ENCODE peak calls at places on chromosomes 5 and 9, in four cellular contexts. B, A, U and V are unnamed samples. For H3K4me1 and H3K79me2, the result is how much of the 10 kb centered on the place peaks cover.

GRCh38 chr5:80082731-80083114 is 47.6 kb downstream of the THBS4 start:
- DNase-seq in B (peak), A (peak), U (peak), V (peak)

GRCh38 chr5:78974011-78974410 is 11.1 kb downstream of the ARSB start:
- DNase-seq in B (no peak), A (no peak), U (no peak), V (no peak)

GRCh38 chr5:61840354-61840753 is 465.7 kb upstream of the KIF2A start:
- DNase-seq in B (peak), A (no peak), U (no peak), V (no peak)

GRCh38 chr9:34524349-34524748 is 1.6 kb upstream of the ENHO start:
- DNase-seq in B (no peak), A (no peak), U (no peak), V (no peak)

GRCh38 chr9:68457803-68458202 is 82.9 kb downstream of the TMEM252 start:
- DNase-seq in B (peak), A (no peak), U (no peak), V (no peak)

GRCh38 chr5:90909091-90909503 is 350.5 kb downstream of the ADGRV1 start:
- DNase-seq in B (no peak), A (no peak), U (no peak), V (no peak)

GRCh38 chr5:28408186-28408585 is 1369.8 kb upstream of the CDH9 start:
- DNase-seq in B (peak), A (no peak), U (peak), V (no peak)

GRCh38 chr9:113160571-113160970 is 9.8 kb downstream of the SLC31A2 start:
- DNase-seq in B (peak), A (peak), U (no peak), V (peak)

GRCh38 chr9:16053131-16053530 is 500.3 kb downstream of the CCDC171 start:
- DNase-seq in B (no peak), A (no peak), U (no peak), V (no peak)

GRCh38 chr9:97853056-97853843 is at the start of gene FOXE1:
- DNase-seq in B (no peak), A (peak), U (no peak), V (no peak)

GRCh38 chr9:131651160-131651559 is 88.7 kb downstream of the RAPGEF1 start:
- DNase-seq in B (no peak), A (no peak), U (no peak), V (no peak)

GRCh38 chr5:145495741-145496140 is 339.4 kb downstream of the PRELID2 start:
- DNase-seq in B (peak), A (no peak), U (no peak), V (no peak)

GRCh38 chr9:113219186-113219936 is 1.7 kb downstream of the FKBP15 start:
- DNase-seq in B (no peak), A (no peak), U (no peak), V (no peak)

GRCh38 chr9:34145165-34145564 is 18.7 kb upstream of the DCAF12 start:
- DNase-seq in B (peak), A (no peak), U (no peak), V (no peak)

GRCh38 chr9:123093141-123093540 is 59.7 kb downstream of the GPR21 start:
- DNase-seq in B (no peak), A (no peak), U (no peak), V (no peak)

GRCh38 chr5:39947657-39948056 is 522.9 kb upstream of the DAB2 start:
- DNase-seq in B (no peak), A (no peak), U (no peak), V (no peak)

GRCh38 chr5:128536229-128536860 is 1.7 kb downstream of the FBN2 start:
- DNase-seq in B (peak), A (peak), U (no peak), V (peak)

GRCh38 chr9:38746303-38746702 is 26.4 kb upstream of the FAM240B start:
- DNase-seq in B (no peak), A (no peak), U (no peak), V (no peak)

GRCh38 chr9:19488721-19489120 is 79.9 kb downstream of the ACER2 start:
- DNase-seq in B (no peak), A (no peak), U (peak), V (no peak)

GRCh38 chr5:91133183-91133582 is 249.9 kb downstream of the ARRDC3 start:
- DNase-seq in B (no peak), A (no peak), U (no peak), V (no peak)

GRCh38 chr5:92599217-92599810 is 981.7 kb downstream of the NR2F1-AS1 start:
- DNase-seq in B (no peak), A (no peak), U (no peak), V (no peak)

GRCh38 chr5:54774281-54775171 is 210.9 kb downstream of the ESM1 start:
- DNase-seq in B (peak), A (no peak), U (no peak), V (no peak)

GRCh38 chr5:119016125-119016774 is 27.9 kb upstream of the DTWD2 start:
- DNase-seq in B (no peak), A (no peak), U (no peak), V (no peak)

GRCh38 chr9:4415281-4415680 is 75.0 kb upstream of the SLC1A1 start:
- DNase-seq in B (no peak), A (no peak), U (no peak), V (no peak)

GRCh38 chr5:16871746-16872339 is 64.2 kb downstream of the MYO10 start:
- DNase-seq in B (no peak), A (no peak), U (no peak), V (no peak)

GRCh38 chr5:117463836-117464235 is 889.2 kb upstream of the SEMA6A start:
- DNase-seq in B (no peak), A (no peak), U (no peak), V (no peak)

GRCh38 chr5:131109540-131110255 is 55.4 kb downstream of the HINT1 start:
- DNase-seq in B (peak), A (no peak), U (peak), V (no peak)

GRCh38 chr9:136282272-136282861 is 21.5 kb downstream of the CCDC187 start:
- DNase-seq in B (no peak), A (no peak), U (no peak), V (no peak)

GRCh38 chr5:98333921-98334320 is 439.5 kb upstream of the RGMB start:
- DNase-seq in B (no peak), A (no peak), U (no peak), V (no peak)

GRCh38 chr5:26487553-26487952 is 550.8 kb downstream of the CDH9 start:
- DNase-seq in B (peak), A (no peak), U (no peak), V (no peak)

GRCh38 chr5:180313677-180314076 is 21.8 kb upstream of the MAPK9 start:
- DNase-seq in B (no peak), A (no peak), U (peak), V (no peak)

GRCh38 chr9:125631391-125632085 is 75.5 kb downstream of the MAPKAP1 start:
- DNase-seq in B (peak), A (no peak), U (no peak), V (no peak)

GRCh38 chr5:176830422-176831025 is 20.2 kb downstream of the UNC5A start:
- DNase-seq in B (no peak), A (no peak), U (no peak), V (no peak)
- H4K8ac ChIP-seq in B (no peak), A (no peak), U (no peak), V (no peak)

GRCh38 chr5:157556615-157557418 is 18.8 kb downstream of the ADAM19 start:
- DNase-seq in B (no peak), A (no peak), U (no peak), V (no peak)
- H3K4me1 ChIP-seq in B (under half), A (under half), U (under half), V (under half)

DNA sequence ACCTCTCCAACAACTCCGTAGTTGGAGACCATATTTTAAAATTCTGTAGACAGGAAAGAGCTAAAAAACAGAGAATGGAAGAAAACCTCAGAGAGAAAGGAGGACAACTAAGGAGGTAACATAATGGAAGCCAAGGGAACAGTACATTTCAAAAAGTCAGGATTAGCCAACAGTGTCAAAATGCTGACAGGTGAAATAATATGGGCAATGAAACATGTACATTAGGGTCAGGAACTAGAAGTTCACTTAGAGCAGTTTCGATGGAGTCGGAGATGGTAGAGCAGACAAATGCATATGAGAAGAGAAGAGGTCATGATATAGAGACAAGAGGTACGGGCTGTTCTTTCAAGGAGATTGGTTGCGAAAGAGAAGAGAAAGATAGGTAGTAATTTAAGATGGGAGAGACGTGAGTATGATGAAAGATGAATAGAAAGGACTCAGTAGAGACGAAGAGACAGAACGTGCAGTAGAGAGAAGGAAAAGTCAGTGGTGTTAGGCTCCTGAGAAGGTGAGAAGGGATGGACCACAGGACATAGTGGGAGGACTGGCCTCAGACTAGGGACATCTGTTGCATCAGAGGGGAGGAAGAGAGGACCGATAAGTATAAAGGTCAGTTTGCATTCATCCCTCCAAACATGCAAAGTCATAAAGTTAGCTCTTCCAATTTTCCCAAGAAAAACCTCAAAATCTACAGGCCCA is 25.6 kb downstream of the NRG2 start:
- DNase-seq in B (no peak), A (no peak), U (no peak), V (no peak)
- H3K79me2 ChIP-seq in B (under half), A (under half), U (under half), V (under half)

DNA sequence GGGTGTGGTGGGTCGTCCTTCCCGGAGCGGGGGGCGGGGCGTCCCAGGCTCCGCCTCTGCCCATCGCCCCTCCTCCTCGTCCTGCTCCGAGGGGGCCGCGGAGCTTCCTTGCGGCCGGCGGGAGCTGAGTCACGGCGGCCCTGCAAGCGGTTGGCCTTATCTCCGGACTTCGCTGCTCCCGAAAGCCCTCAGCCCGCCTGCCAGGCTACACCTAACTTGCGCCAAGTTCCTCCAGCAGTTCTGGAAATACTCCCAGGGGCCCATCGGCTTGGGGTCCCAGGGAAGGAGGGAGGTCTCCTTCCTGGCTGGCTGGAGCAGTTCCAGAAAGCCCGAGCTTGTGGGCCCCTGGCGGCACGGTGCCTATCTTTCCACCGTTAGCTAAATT is 54.2 kb upstream of the CDKN2AIPNL start:
- DNase-seq in B (peak), A (peak), U (peak), V (peak)
- H4K8ac ChIP-seq in B (no peak), A (no peak), U (peak), V (peak)

DNA sequence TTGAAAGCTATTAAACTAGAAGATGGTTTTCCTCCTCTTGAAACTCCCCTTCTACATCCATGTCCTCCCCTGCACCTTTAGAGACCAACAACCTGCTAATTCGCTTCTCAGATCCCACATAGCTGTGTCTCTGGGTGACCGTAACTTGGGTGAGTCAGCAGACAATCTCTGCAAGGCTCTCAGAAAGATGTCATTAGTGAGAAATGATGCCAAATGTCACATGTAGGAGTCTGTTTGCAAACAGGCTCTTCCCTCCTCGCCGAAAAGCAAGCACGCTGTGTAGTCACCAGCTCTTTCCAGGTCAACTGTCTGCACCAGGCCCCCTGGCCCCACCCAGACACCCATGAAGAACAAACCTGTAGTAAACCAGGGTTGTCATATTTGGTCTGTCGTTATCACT is 291.8 kb downstream of the SLIT3 start:
- DNase-seq in B (no peak), A (no peak), U (peak), V (no peak)
- H3K4me1 ChIP-seq in B (under half), A (under half), U (under half), V (under half)

GRCh38 chr9:110086537-110086936 is 121.4 kb downstream of the C9orf152 start:
- DNase-seq in B (no peak), A (no peak), U (no peak), V (no peak)

GRCh38 chr9:110088099-110088498 is 119.9 kb downstream of the C9orf152 start:
- DNase-seq in B (no peak), A (no peak), U (no peak), V (no peak)

GRCh38 chr9:110078626-110079025 is 129.3 kb downstream of the C9orf152 start:
- DNase-seq in B (no peak), A (no peak), U (no peak), V (no peak)

GRCh38 chr9:110081395-110081794 is 126.6 kb downstream of the C9orf152 start:
- DNase-seq in B (peak), A (no peak), U (no peak), V (no peak)

GRCh38 chr9:110083866-110084265 is 124.1 kb downstream of the C9orf152 start:
- DNase-seq in B (peak), A (no peak), U (peak), V (no peak)
- H3K79me2 ChIP-seq in B (under half), A (under half), U (under half), V (half or more)

GRCh38 chr5:126534543-126534942 is 60.5 kb downstream of the ALDH7A1 start:
- DNase-seq in B (no peak), A (no peak), U (no peak), V (no peak)

GRCh38 chr5:126527892-126528291 is 67.1 kb downstream of the ALDH7A1 start:
- DNase-seq in B (no peak), A (no peak), U (no peak), V (no peak)

GRCh38 chr5:126527158-126527557 is 67.9 kb downstream of the ALDH7A1 start:
- DNase-seq in B (no peak), A (no peak), U (no peak), V (no peak)

GRCh38 chr5:126535856-126536545 is 59.0 kb downstream of the ALDH7A1 start:
- DNase-seq in B (no peak), A (no peak), U (no peak), V (no peak)

GRCh38 chr5:126531543-126532120 is 63.4 kb downstream of the ALDH7A1 start:
- DNase-seq in B (no peak), A (no peak), U (no peak), V (no peak)
- H4K8ac ChIP-seq in B (no peak), A (no peak), U (no peak), V (no peak)